ENCODE peak calls at places on chromosomes 4 and X, in four cellular contexts. F is epithelial cell of prostate, G is IMR-90, T is right atrium auricular region. M is an unnamed sample.

GRCh38 chrX:51955200-51955599 is 61.8 kb downstream of the MAGED1 start:
- DNase-seq in F (peak), G (no peak), T (no peak), M (peak)

GRCh38 chr4:57243071-57243470 is 132.9 kb upstream of the IGFBP7 start:
- DNase-seq in T (no peak), G (no peak), F (no peak), M (no peak)

GRCh38 chr4:143420227-143420626 is 83.6 kb downstream of the GAB1 start:
- DNase-seq in G (no peak), F (no peak), T (no peak), M (no peak)

GRCh38 chr4:41104155-41104554 is 110.2 kb downstream of the APBB2 start:
- DNase-seq in G (no peak), F (no peak), T (no peak), M (no peak)

GRCh38 chrX:49264460-49264859 is at the start of gene FOXP3:
- DNase-seq in T (no peak), G (no peak), F (no peak), M (no peak)

GRCh38 chr4:111064342-111064993 is 441.6 kb upstream of the PITX2 start:
- DNase-seq in F (peak), T (no peak), G (peak), M (peak)

GRCh38 chr4:182608525-182608924 is 308.7 kb downstream of the DCTD start:
- DNase-seq in T (no peak), G (no peak), F (no peak), M (no peak)

GRCh38 chr4:95358320-95358889 is 190.4 kb downstream of the UNC5C start:
- DNase-seq in F (no peak), G (no peak), T (no peak), M (no peak)

DNA sequence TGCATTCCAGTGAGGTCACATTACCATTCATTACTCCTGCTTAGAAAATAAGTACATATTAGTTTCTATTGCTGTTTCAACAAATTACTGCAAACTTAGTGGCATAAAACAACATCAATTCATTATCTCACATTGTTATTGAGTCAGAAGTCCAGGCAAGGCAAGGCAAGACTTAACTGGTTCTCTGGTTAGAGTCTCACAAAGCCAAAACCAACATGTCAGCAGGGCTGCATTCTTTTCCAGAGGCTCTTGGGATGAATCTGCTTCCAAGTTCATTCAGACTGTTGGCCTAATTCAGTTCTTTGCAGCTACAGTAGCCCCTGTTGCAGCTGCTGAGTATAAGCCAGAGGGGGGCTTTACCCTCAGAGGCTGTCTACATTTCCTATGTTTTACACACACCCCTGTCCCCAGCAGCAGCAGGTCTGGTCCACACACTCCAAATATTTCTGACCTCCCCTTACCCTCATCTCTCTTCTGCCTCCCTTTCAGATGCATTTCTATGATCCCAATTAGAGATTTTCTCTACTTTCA is 892.1 kb upstream of the EPHA5 start:
- DNase-seq in F (peak), G (no peak), T (no peak), M (peak)
- H3K27ac ChIP-seq in F (peak), G (no peak), T (no peak), M (no peak)

DNA sequence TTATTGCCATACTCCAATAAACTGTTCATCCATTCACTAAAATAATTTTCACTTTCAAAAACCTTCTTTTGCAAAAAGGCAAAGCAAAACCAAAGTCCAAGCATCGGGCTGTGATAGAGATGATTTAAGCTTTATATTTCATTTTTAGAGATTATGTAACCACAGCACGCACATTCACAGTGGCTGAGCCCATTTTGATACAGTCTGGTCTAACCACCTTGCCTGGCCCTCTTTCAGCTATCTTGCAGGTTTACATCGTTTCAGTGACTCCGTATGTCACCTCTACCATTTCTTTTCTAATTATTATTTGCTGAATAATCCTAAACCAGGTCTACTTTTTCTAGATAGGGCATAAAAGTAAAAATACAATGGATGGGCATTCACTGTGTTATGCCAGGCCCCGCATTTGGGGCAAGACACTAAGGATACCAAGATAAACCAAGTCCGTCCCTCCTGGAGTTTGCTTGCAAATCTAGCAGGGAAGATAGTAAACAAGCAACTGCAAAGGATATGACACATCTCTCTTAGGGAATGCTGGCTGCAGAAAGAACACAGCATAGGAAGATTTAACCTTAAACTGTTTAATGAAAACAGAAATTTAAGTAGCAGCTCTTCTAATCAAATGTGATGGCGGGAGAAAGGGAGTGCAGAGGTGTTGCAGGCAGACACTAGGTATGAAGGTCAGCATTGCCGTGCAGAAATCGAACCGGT is 1.7 kb downstream of the CASP3 start:
- DNase-seq in G (peak), T (no peak), F (no peak), M (peak)
- H3K27ac ChIP-seq in G (peak), T (peak), F (peak), M (peak)

GRCh38 chr4:66157594-66157993 is 487.3 kb upstream of the EPHA5 start:
- DNase-seq in F (no peak), T (no peak), G (no peak), M (no peak)

GRCh38 chr4:66164869-66165268 is 494.6 kb upstream of the EPHA5 start:
- DNase-seq in G (no peak), T (no peak), F (no peak), M (no peak)

GRCh38 chr4:66160606-66161005 is 490.3 kb upstream of the EPHA5 start:
- DNase-seq in T (no peak), G (no peak), F (no peak), M (no peak)
- H3K27ac ChIP-seq in T (no peak), G (no peak), F (no peak), M (no peak)

DNA sequence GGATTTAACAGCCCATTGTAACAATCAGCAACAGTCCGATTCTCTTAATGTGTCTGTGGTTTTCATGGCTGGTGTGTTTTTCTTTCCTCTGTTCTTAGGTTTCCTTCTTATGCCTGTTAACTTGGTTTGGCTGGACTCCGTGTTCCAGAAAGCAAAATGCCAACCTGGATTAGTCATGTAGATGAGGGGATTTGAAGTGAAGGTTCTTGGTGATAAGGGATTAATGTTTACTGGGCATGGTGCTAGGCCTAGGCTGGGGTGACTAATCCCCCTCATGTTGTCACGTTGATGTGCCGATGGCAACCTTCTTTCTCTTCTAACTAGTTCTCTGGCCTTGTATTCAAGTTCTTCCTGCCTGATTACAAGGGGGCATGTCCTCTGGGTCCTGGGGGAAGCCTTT is 85.9 kb downstream of the REPS2 start:
- DNase-seq in G (no peak), F (no peak), T (no peak), M (no peak)
- H3K27ac ChIP-seq in G (no peak), F (no peak), T (peak), M (no peak)

GRCh38 chr4:30754021-30754420 is 33.9 kb downstream of the PCDH7 start:
- DNase-seq in F (peak), T (no peak), G (peak), M (peak)

GRCh38 chr4:30755306-30755705 is 35.1 kb downstream of the PCDH7 start:
- DNase-seq in T (no peak), F (no peak), G (no peak), M (no peak)

GRCh38 chr4:30760560-30760959 is 40.4 kb downstream of the PCDH7 start:
- DNase-seq in G (no peak), T (no peak), F (no peak), M (no peak)

GRCh38 chr4:30756553-30756952 is 36.4 kb downstream of the PCDH7 start:
- DNase-seq in T (no peak), F (peak), G (no peak), M (peak)

DNA sequence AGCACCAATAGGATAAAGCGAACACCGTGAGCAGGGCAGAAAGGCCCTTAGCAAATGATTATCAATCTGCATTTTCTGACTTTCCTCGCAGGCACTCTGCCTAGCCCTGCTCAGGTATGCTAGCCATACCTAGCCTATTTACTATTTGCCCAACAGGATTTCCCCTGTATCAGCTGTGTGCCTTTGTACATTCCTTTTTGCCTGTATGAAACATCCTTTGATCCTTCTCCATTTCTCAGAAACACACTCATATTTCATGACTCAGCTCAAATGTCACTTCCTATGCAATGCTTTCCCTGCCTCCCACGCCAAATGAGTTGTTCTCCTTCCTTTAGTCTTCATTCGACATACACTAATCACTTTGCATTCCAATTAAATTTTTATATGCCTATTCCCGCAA is 37.2 kb downstream of the PCDH7 start:
- DNase-seq in T (no peak), F (peak), G (peak), M (peak)
- H3K27ac ChIP-seq in T (no peak), F (peak), G (peak), M (peak)